ENCODE peak calls at places on chromosomes 5 and 9, in nine cellular contexts. E is effector memory CD8-positive, alpha-beta T cell; U is iris pigment epithelial cell; P is fibroblast of the conjunctiva; V is posterior cingulate gyrus; L is endothelial cell; R is GOT3; T is colonic mucosa; K is type B pancreatic cell. F is an unnamed sample.

GRCh38 chr9:33158555-33159057 is 8.5 kb downstream of the B4GALT1 start:
- DNase-seq in P (no peak), T (no peak), L (no peak), U (no peak), R (no peak), V (no peak), E (no peak), K (no peak), F (no peak)

GRCh38 chr9:94918038-94918753 is 191.7 kb downstream of the AOPEP start:
- DNase-seq in E (peak; percentile 4), V (no peak), R (no peak), K (no peak), P (no peak), U (no peak), T (no peak), L (no peak), F (no peak)

GRCh38 chr5:81486711-81487110 is 92.8 kb upstream of the ACOT12 start:
- DNase-seq in V (no peak), U (peak; percentile 1), K (no peak), E (no peak), T (no peak), L (no peak), P (no peak), R (no peak), F (peak; percentile 7)

GRCh38 chr9:3444016-3444415 is 81.8 kb downstream of the RFX3 start:
- DNase-seq in L (no peak), E (no peak), U (no peak), V (no peak), P (no peak), K (no peak), T (no peak), R (no peak), F (no peak)

GRCh38 chr5:50406874-50407273 is 34.2 kb downstream of the EMB start:
- DNase-seq in R (no peak), E (no peak), P (no peak), T (no peak), L (no peak), V (no peak), U (no peak), K (no peak), F (no peak)

GRCh38 chr9:135515083-135515511 is 6.1 kb upstream of the LCN1 start:
- DNase-seq in L (no peak), E (no peak), K (no peak), R (no peak), U (no peak), T (no peak), V (no peak), P (no peak), F (no peak)

GRCh38 chr5:181280251-181280762 is 19.4 kb upstream of the TRIM52 start:
- DNase-seq in L (no peak), R (no peak), K (no peak), V (no peak), T (no peak), P (no peak), E (no peak), U (no peak), F (no peak)

GRCh38 chr5:16935271-16936149 is 578 bp downstream of the MYO10 start:
- DNase-seq in R (no peak), U (peak; percentile 32), E (no peak), K (no peak), L (peak; percentile 53), V (peak; percentile 8), T (peak; percentile 64), P (no peak), F (no peak)

GRCh38 chr5:98933446-98934072 is 4.8 kb upstream of the CHD1 start:
- DNase-seq in T (no peak), P (no peak), U (no peak), K (no peak), E (peak; percentile 32), R (no peak), L (no peak), V (no peak), F (no peak)

GRCh38 chr9:99259231-99259918 is 37.3 kb downstream of the SEC61B start:
- DNase-seq in E (peak; percentile 6), K (no peak), L (no peak), T (peak; percentile 38), V (peak; percentile 78), P (no peak), U (peak; percentile 55), R (no peak), F (peak; percentile 13)

GRCh38 chr5:11709021-11709420 is 195.2 kb downstream of the CTNND2 start:
- DNase-seq in R (no peak), P (no peak), L (no peak), T (no peak), U (no peak), E (no peak), K (no peak), V (no peak), F (no peak)

GRCh38 chr5:132363431-132364112 is 5.9 kb upstream of the SLC22A5 start:
- DNase-seq in T (no peak), U (peak; percentile 96), P (peak; percentile 81), K (no peak), V (no peak), R (peak; percentile 37), L (no peak), E (no peak), F (peak; percentile 96)

GRCh38 chr5:119860463-119860862 is 231.1 kb downstream of the FAM170A start:
- DNase-seq in T (no peak), R (no peak), L (no peak), K (no peak), E (no peak), V (no peak), U (no peak), P (no peak), F (no peak)

GRCh38 chr9:94656190-94656589 is 16.9 kb upstream of the FBP1 start:
- DNase-seq in P (no peak), L (no peak), E (no peak), T (no peak), R (no peak), U (peak; percentile 41), K (no peak), V (peak; percentile 44), F (no peak)

GRCh38 chr9:16308645-16309044 is 561.8 kb downstream of the BNC2 start:
- DNase-seq in E (no peak), V (no peak), L (no peak), R (no peak), K (peak; percentile 50), U (no peak), P (no peak), T (no peak), F (no peak)

GRCh38 chr5:134003064-134003956 is 1.5 kb downstream of the VDAC1 start:
- DNase-seq in K (no peak), P (no peak), U (no peak), V (no peak), T (no peak), E (no peak), R (no peak), L (no peak), F (no peak)

F was measured in LHCN-M2.